ENCODE peak calls at places on chromosomes 13 and 19, in ten cellular contexts. Z, E, K, C, J, V, A, P, M and O are unnamed samples.
A peak's percentile ranks its signal among the peaks of the same experiment; 100 is the strongest.

GRCh38 chr13:19957320-19958118 is 1.0 kb upstream of the ZMYM2 start:
- DNase-seq in Z (peak; percentile 69), E (peak; percentile 74), K (peak; percentile 17), C (peak; percentile 16), J (peak; percentile 35), V (peak; percentile 68), A (peak; percentile 79), P (peak; percentile 49), M (peak; percentile 86), O (peak; percentile 60)

GRCh38 chr13:95447766-95448165 is 104.8 kb upstream of the CLDN10 start:
- DNase-seq in Z (no peak), E (no peak), K (no peak), C (no peak), J (no peak), V (no peak), A (no peak), P (no peak), M (no peak), O (no peak)

GRCh38 chr19:1856698-1857603 is 6.4 kb downstream of the KLF16 start:
- DNase-seq in Z (peak; percentile 82), E (no peak), K (no peak), C (peak; percentile 18), J (no peak), V (no peak), A (peak; percentile 92), P (peak; percentile 54), M (no peak), O (no peak)

GRCh38 chr19:49893135-49893534 is 3.6 kb downstream of the IL4I1 start:
- DNase-seq in Z (no peak), E (no peak), K (no peak), C (no peak), J (no peak), V (no peak), A (no peak), P (no peak), M (no peak), O (no peak)

GRCh38 chr13:50914848-50915247 is 5.3 kb downstream of the RNASEH2B start:
- DNase-seq in Z (no peak), E (no peak), K (no peak), C (no peak), J (no peak), V (no peak), A (no peak), P (no peak), M (no peak), O (no peak)

GRCh38 chr13:49776871-49777270 is 15.6 kb downstream of the KPNA3 start:
- DNase-seq in Z (no peak), E (no peak), K (no peak), C (no peak), J (no peak), V (no peak), A (no peak), P (no peak), M (no peak), O (no peak)

GRCh38 chr13:111974065-111974640 is 92.8 kb upstream of the SOX1 start:
- DNase-seq in Z (no peak), E (no peak), K (no peak), C (no peak), J (no peak), V (no peak), A (no peak), P (no peak), M (no peak), O (no peak)

GRCh38 chr19:13847033-13847899 is 29.7 kb upstream of the NANOS3 start:
- DNase-seq in Z (peak; percentile 94), E (peak; percentile 95), K (no peak), C (no peak), J (peak; percentile 56), V (peak; percentile 79), A (peak; percentile 96), P (peak; percentile 91), M (peak; percentile 80), O (no peak)

GRCh38 chr13:45966715-45967114 is 85.8 kb downstream of the ZC3H13 start:
- DNase-seq in Z (no peak), E (no peak), K (no peak), C (no peak), J (no peak), V (no peak), A (no peak), P (no peak), M (no peak), O (no peak)

GRCh38 chr13:24662195-24663088 is 17.8 kb upstream of the ATP12A start:
- DNase-seq in Z (no peak), E (no peak), K (no peak), C (no peak), J (no peak), V (no peak), A (no peak), P (no peak), M (no peak), O (no peak)

GRCh38 chr13:24663089-24663395 is 17.2 kb upstream of the ATP12A start:
- DNase-seq in Z (no peak), E (no peak), K (no peak), C (no peak), J (no peak), V (no peak), A (no peak), P (no peak), M (no peak), O (no peak)

GRCh38 chr13:24659239-24659638 is 21.0 kb upstream of the ATP12A start:
- DNase-seq in Z (no peak), E (no peak), K (no peak), C (no peak), J (no peak), V (no peak), A (no peak), P (no peak), M (no peak), O (no peak)

GRCh38 chr13:24660023-24660806 is 20.0 kb upstream of the ATP12A start:
- DNase-seq in Z (no peak), E (no peak), K (no peak), C (no peak), J (no peak), V (no peak), A (no peak), P (no peak), M (no peak), O (no peak)

DNA sequence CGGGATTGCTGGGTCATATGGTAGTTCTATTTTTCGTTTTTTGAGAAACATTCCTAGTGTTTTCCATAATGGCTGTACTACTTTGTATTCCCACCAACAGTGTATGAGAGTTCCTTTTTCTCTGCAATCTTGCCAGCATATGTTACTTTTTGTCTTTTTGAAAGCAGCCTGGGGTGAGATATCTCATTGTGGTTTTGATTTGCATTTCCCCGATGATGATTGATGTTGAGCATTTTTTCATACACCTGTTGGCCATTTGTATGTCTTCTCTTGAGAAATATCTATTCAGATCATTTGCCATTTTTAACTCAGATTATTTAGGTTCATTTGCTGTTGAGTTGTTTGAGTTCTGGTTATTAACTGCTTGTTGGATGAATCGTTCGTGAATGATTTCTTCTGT is 18.5 kb upstream of the ATP12A start:
- DNase-seq in Z (no peak), E (no peak), K (no peak), C (no peak), J (no peak), V (no peak), A (no peak), P (no peak), M (no peak), O (no peak)
- H3K27ac ChIP-seq in Z (no peak overlapping the region), E (no peak overlapping the region), K (no peak overlapping the region), C (no peak overlapping the region), J (no peak overlapping the region), V (no peak overlapping the region), A (no peak overlapping the region), P (no peak overlapping the region), M (no peak overlapping the region), O (no peak overlapping the region)

GRCh38 chr19:15453906-15454305 is 4.2 kb upstream of the WIZ start:
- DNase-seq in Z (no peak), E (no peak), K (no peak), C (no peak), J (no peak), V (no peak), A (no peak), P (no peak), M (no peak), O (no peak)
- H3K27ac ChIP-seq in Z (no peak overlapping the region), E (no peak overlapping the region), K (no peak overlapping the region), C (no peak overlapping the region), J (no peak overlapping the region), V (no peak overlapping the region), A (no peak overlapping the region), P (no peak overlapping the region), M (peak overlapping the region; percentile 14), O (no peak overlapping the region)

GRCh38 chr13:101811881-101812280 is 359.4 kb downstream of the ITGBL1 start:
- DNase-seq in Z (no peak), E (no peak), K (no peak), C (no peak), J (no peak), V (no peak), A (no peak), P (no peak), M (no peak), O (no peak)

DNA sequence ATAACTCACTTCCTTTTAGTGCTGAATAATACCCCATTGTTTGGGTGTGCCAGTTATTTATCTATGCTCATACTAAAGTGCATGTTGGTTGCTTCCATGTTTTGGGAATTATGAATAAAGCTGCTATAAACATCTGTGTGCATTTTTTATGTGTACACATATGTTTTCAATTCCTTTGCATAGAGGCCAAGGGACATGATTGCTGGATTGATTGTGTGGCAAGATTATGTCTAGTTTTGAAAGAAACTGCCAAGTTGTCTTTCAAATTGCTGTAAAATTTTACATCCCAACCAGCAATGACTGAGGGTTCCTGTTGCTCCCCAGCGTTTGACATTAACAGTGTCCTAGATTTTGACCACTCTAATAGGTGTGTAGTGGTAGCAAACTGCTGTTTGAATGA is 359.0 kb downstream of the ITGBL1 start:
- DNase-seq in Z (no peak), E (no peak), K (no peak), C (no peak), J (no peak), V (no peak), A (no peak), P (no peak), M (no peak), O (no peak)
- H3K27ac ChIP-seq in Z (no peak overlapping the region), E (no peak overlapping the region), K (no peak overlapping the region), C (no peak overlapping the region), J (no peak overlapping the region), V (no peak overlapping the region), A (no peak overlapping the region), P (no peak overlapping the region), M (no peak overlapping the region), O (no peak overlapping the region)

DNA sequence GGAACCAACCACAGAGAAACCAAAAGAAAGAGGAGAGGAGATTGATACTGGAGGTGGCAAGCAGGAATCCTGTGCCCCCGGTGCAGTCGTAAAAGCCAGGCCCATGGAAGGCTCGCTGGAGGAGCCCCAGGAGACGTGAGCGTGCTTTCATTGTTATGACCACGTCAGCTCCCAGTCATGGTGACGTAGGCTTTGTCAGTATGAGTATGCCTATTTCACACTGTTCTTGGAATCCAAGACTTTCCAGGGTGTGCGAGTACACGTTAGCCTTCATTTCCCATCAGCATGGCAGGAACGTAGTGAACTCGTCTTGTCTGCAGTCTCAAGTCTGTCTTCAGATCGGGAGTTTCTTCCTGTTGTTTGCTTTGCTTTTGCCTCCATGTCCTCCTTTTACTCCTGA is 15.4 kb upstream of the CHAMP1 start:
- DNase-seq in Z (no peak), E (no peak), K (no peak), C (no peak), J (no peak), V (no peak), A (no peak), P (no peak), M (no peak), O (no peak)
- H3K27ac ChIP-seq in Z (no peak overlapping the region), E (no peak overlapping the region), K (no peak overlapping the region), C (no peak overlapping the region), J (no peak overlapping the region), V (no peak overlapping the region), A (no peak overlapping the region), P (no peak overlapping the region), M (no peak overlapping the region), O (no peak overlapping the region)

GRCh38 chr19:48450441-48450840 is 4.7 kb downstream of the GRWD1 start:
- DNase-seq in Z (no peak), E (no peak), K (no peak), C (no peak), J (no peak), V (no peak), A (no peak), P (no peak), M (no peak), O (no peak)
- H3K27ac ChIP-seq in Z (no peak overlapping the region), E (no peak overlapping the region), K (no peak overlapping the region), C (no peak overlapping the region), J (no peak overlapping the region), V (no peak overlapping the region), A (no peak overlapping the region), P (no peak overlapping the region), M (no peak overlapping the region), O (no peak overlapping the region)